ENCODE peak calls at places on chromosomes 16 and 17, in seven cellular contexts. O, Q, Y, K, T, P and U are unnamed samples.
A peak's percentile ranks its signal among the peaks of the same experiment; 100 is the strongest.

GRCh38 chr17:31696703-31697325 is 162.2 kb downstream of the COPRS start:
- DNase-seq in O (no peak), Q (no peak), P (no peak), Y (no peak), K (no peak), T (no peak), U (no peak)

GRCh38 chr17:66775881-66776400 is 59.0 kb upstream of the CACNG5 start:
- DNase-seq in P (no peak), T (no peak), Y (no peak), O (no peak), K (no peak), Q (no peak), U (no peak)

GRCh38 chr16:85601730-85602401 is 11.3 kb upstream of the GSE1 start:
- DNase-seq in O (peak; percentile 61), Y (no peak), P (no peak), T (no peak), Q (no peak), K (no peak), U (no peak)

GRCh38 chr17:40538019-40538935 is 27.0 kb downstream of the CCR7 start:
- DNase-seq in P (no peak), K (no peak), T (no peak), O (no peak), Y (no peak), Q (no peak), U (no peak)

GRCh38 chr17:916315-916714 is 63.3 kb downstream of the NXN start:
- DNase-seq in O (no peak), Q (no peak), K (no peak), T (no peak), Y (no peak), P (no peak), U (no peak)

GRCh38 chr16:25126820-25127232 is 15.3 kb downstream of the LCMT1 start:
- DNase-seq in O (no peak), Y (no peak), T (no peak), Q (peak; percentile 65), K (peak; percentile 67), P (no peak), U (peak; percentile 35)

GRCh38 chr17:14381606-14382005 is 80.7 kb downstream of the HS3ST3B1 start:
- DNase-seq in O (no peak), Y (no peak), P (no peak), K (no peak), T (no peak), Q (no peak), U (no peak)

GRCh38 chr16:66580605-66581209 is 1.4 kb downstream of the CMTM2 start:
- DNase-seq in T (no peak), O (no peak), Q (no peak), P (no peak), K (no peak), Y (no peak), U (peak; percentile 16)

GRCh38 chr17:77324227-77324626 is 183.5 kb downstream of the SEC14L1 start:
- DNase-seq in K (no peak), Q (no peak), Y (no peak), O (no peak), T (peak; percentile 6), P (no peak), U (no peak)

GRCh38 chr16:11256657-11257130 is 690 bp upstream of the SOCS1 start:
- DNase-seq in Q (peak; percentile 48), O (peak; percentile 71), Y (no peak), T (peak; percentile 48), K (no peak), P (no peak), U (no peak)

GRCh38 chr17:77464988-77465357 is 324.2 kb downstream of the SEC14L1 start:
- DNase-seq in T (no peak), Y (no peak), K (no peak), P (no peak), O (no peak), Q (no peak), U (no peak)

GRCh38 chr16:85724126-85724879 is 26.6 kb downstream of the C16orf74 start:
- DNase-seq in Q (no peak), Y (no peak), K (no peak), P (no peak), T (no peak), O (no peak), U (no peak)

GRCh38 chr17:57407287-57408063 is 151.2 kb downstream of the MSI2 start:
- DNase-seq in Y (no peak), O (no peak), T (no peak), K (no peak), P (no peak), Q (no peak), U (peak; percentile 99)

GRCh38 chr16:56279132-56279531 is 87.8 kb downstream of the GNAO1 start:
- DNase-seq in O (no peak), T (no peak), K (peak; percentile 70), Y (no peak), Q (no peak), P (no peak), U (no peak)

GRCh38 chr16:72120026-72120425 is 26.4 kb downstream of the DHX38 start:
- DNase-seq in Y (no peak), Q (no peak), O (no peak), T (no peak), P (no peak), K (no peak), U (no peak)

GRCh38 chr16:24758373-24758772 is 28.9 kb downstream of the TNRC6A start:
- DNase-seq in T (no peak), O (no peak), Y (no peak), K (no peak), Q (no peak), P (no peak), U (no peak)

GRCh38 chr17:35079547-35079946 is 16.0 kb upstream of the RFFL start:
- DNase-seq in O (no peak), P (no peak), K (no peak), Y (no peak), T (no peak), Q (peak; percentile 82), U (peak; percentile 92)

GRCh38 chr17:34781571-34782108 is 179.6 kb downstream of the CCT6B start:
- DNase-seq in O (no peak), K (no peak), Y (no peak), Q (no peak), P (no peak), T (no peak), U (no peak)

GRCh38 chr17:56913000-56913866 is 616 bp downstream of the TRIM25 start:
- DNase-seq in O (peak; percentile 36), K (no peak), Y (no peak), T (peak; percentile 67), P (no peak), Q (no peak), U (no peak)

GRCh38 chr17:59845595-59846390 is 47.0 kb downstream of the TUBD1 start:
- DNase-seq in K (peak; percentile 45), P (no peak), Y (no peak), O (peak; percentile 32), T (no peak), Q (peak; percentile 99), U (peak; percentile 89)

GRCh38 chr17:28540231-28540630 is 12.2 kb downstream of the UNC119 start:
- DNase-seq in O (no peak), T (no peak), Y (no peak), P (no peak), Q (no peak), K (no peak), U (no peak)

GRCh38 chr17:72429066-72429638 is 308.3 kb downstream of the SOX9 start:
- DNase-seq in P (no peak), Q (no peak), T (no peak), Y (no peak), O (no peak), K (no peak), U (no peak)

DNA sequence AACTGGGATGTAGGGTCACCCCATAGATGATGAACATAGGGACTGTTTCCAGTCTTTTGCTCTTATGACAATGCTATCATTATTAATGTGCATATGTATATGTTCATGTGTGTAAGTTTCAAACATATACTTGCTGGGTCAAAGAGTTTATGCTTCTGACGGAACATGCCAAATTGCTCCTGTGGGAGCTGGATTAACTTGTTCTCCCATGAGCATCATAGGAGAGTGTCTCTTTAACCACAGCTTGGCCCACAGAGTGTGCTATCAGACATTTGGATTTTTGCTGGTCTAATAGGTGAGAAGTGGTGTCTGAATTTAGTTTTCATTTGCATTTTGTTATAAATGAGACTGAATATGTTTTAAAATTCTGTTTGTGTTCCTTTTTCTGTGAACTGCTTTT is 22.3 kb upstream of the ADORA2B start:
- DNase-seq in Y (no peak), P (no peak), O (no peak), K (no peak), Q (no peak), T (no peak), U (no peak)
- TF ChIP-seq MAX in Y (no peak), P (no peak), O (no peak), K (no peak), Q (no peak), T (no peak), U (no peak)

DNA sequence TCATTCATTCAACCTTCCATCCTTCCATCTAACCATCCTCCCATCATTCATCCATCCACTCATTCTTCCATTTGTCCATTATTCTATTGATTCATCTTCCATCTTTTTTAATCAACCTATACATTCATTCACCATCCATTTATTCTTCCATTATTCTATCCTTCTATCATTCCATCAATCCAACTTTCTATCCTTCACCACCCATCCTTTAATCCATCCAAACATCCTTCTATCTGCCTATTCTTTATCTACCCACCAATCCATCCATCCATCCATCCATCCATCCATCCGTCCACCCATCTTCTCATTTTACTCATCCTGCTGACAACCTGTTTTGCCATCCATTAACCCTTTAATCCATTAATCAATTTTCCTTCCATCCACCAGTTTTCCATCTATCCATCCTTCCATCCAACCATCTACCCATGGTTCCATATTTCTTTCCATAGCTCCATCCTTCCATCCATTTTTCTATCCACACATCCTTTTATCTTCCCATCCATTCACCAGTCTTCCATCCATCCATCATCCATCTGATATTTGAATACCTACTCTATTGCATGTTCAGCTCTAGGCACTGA is 21.8 kb upstream of the WFDC1 start:
- DNase-seq in O (no peak), P (no peak), Q (no peak), K (no peak), T (no peak), Y (no peak), U (no peak)
- TF ChIP-seq MAX in O (no peak), P (no peak), Q (no peak), K (no peak), T (no peak), Y (no peak), U (no peak)

GRCh38 chr17:79721993-79722671 is 8.6 kb upstream of the ENPP7 start:
- DNase-seq in T (peak; percentile 31), K (peak; percentile 49), P (no peak), Q (peak; percentile 67), Y (no peak), O (peak; percentile 47), U (peak; percentile 64)
- TF ChIP-seq MAX in T (no peak), K (no peak), P (no peak), Q (no peak), Y (no peak), O (no peak), U (peak; percentile 37)

DNA sequence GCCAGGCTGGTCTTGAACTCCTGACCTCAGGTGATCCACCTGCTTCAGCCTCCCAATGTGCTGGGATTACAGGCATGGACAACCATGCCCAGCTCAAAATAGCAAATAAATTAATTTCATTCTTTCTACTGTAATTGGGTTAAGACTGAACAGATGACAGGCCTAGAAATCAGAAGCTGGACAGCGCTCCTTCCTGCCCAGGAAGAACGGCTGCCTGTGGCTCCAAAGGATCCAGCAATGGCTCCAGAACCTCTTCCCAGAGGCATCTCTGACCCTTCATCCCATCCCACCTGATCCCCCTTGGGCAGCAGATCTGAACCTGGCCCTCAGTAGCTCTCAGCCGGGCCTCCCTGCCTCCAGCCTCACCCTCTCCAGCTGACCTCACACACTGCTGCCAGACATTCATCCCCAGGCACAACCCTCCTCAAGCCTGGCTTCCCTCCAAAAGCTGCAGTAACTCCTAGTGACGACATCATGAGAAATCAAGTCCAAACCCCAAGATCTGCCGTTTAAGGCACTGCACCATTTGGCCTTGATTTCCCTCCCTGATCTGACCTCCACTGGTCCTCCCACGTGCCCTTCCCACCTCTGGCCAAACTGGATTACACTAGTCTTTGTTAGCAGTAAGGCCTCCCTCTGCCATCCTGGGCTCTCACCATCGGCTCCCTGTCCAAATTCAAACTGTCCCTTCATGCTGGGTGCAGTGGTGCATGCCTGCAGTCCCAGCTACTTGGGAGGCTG is 3.1 kb upstream of the MIF4GD start:
- DNase-seq in Y (no peak), P (no peak), K (peak; percentile 35), T (no peak), O (peak; percentile 9), Q (peak; percentile 29), U (no peak)
- TF ChIP-seq MAX in Y (no peak), P (no peak), K (no peak), T (no peak), O (no peak), Q (no peak), U (no peak)